ENCODE peak calls at places on chromosome 1, in five cellular contexts. C, W, M, L and E are unnamed samples.

GRCh38 chr1:58156124-58156468 is 390.4 kb downstream of the OMA1 start:
- DNase-seq in W (no peak), M (no peak), C (no peak), L (no peak), E (no peak)

GRCh38 chr1:59638172-59638800 is 176.5 kb upstream of the HOOK1 start:
- DNase-seq in M (peak), L (peak), W (peak), C (no peak), E (no peak)

GRCh38 chr1:36516372-36517018 is 33.8 kb upstream of the CSF3R start:
- DNase-seq in L (peak), W (peak), M (peak), C (peak), E (peak)

GRCh38 chr1:167250482-167250881 is 29.8 kb downstream of the POU2F1 start:
- DNase-seq in C (no peak), L (no peak), W (no peak), M (no peak), E (no peak)

GRCh38 chr1:50644447-50645105 is 221.3 kb upstream of the DMRTA2 start:
- DNase-seq in L (no peak), M (no peak), C (no peak), W (no peak), E (no peak)

GRCh38 chr1:14919755-14920154 is 233.8 kb upstream of the TMEM51 start:
- DNase-seq in L (no peak), M (no peak), C (no peak), W (no peak), E (no peak)

GRCh38 chr1:54340876-54341275 is 65.3 kb downstream of the SSBP3 start:
- DNase-seq in C (no peak), L (no peak), W (no peak), M (no peak), E (no peak)

GRCh38 chr1:239126881-239127280 is 259.5 kb upstream of the CHRM3 start:
- DNase-seq in C (no peak), L (no peak), W (no peak), M (no peak), E (no peak)